ENCODE peak calls at places on chromosomes 12 and 14, in nine cellular contexts. One of them, this sample, is unnamed.

GRCh38 chr12:3935078-3935477 is 61.9 kb upstream of the PARP11 start:
- DNase-seq in uterus: no peak
- DNase-seq in body of pancreas: no peak
- DNase-seq in CD4-positive, CD25-positive, alpha-beta regulatory T cell: no peak
- DNase-seq in psoas muscle: no peak
- DNase-seq in heart left ventricle: no peak
- DNase-seq in lower lobe of right lung: no peak
- DNase-seq in transverse colon: no peak
- DNase-seq in right atrium auricular region: no peak
- DNase-seq in this sample: no peak

GRCh38 chr12:67042697-67043131 is 226.4 kb upstream of the CAND1 start:
- DNase-seq in CD4-positive, CD25-positive, alpha-beta regulatory T cell: no peak
- DNase-seq in transverse colon: no peak
- DNase-seq in right atrium auricular region: no peak
- DNase-seq in body of pancreas: no peak
- DNase-seq in lower lobe of right lung: no peak
- DNase-seq in uterus: no peak
- DNase-seq in heart left ventricle: no peak
- DNase-seq in psoas muscle: no peak
- DNase-seq in this sample: no peak

GRCh38 chr12:7989827-7990491 is 42.6 kb upstream of the FOXJ2 start:
- DNase-seq in CD4-positive, CD25-positive, alpha-beta regulatory T cell: peak; percentile 21
- DNase-seq in right atrium auricular region: no peak
- DNase-seq in heart left ventricle: peak; percentile 39
- DNase-seq in transverse colon: peak; percentile 21
- DNase-seq in uterus: no peak
- DNase-seq in lower lobe of right lung: peak; percentile 82
- DNase-seq in body of pancreas: peak; percentile 13
- DNase-seq in psoas muscle: peak; percentile 65
- DNase-seq in this sample: no peak

GRCh38 chr12:120110550-120111501 is 5.7 kb downstream of the RAB35 start:
- DNase-seq in body of pancreas: peak; percentile 35
- DNase-seq in CD4-positive, CD25-positive, alpha-beta regulatory T cell: peak; percentile 24
- DNase-seq in transverse colon: peak; percentile 58
- DNase-seq in heart left ventricle: peak; percentile 75
- DNase-seq in psoas muscle: peak; percentile 81
- DNase-seq in uterus: no peak
- DNase-seq in right atrium auricular region: peak; percentile 66
- DNase-seq in lower lobe of right lung: peak; percentile 88
- DNase-seq in this sample: no peak

GRCh38 chr12:51128905-51129304 is 44.0 kb downstream of the TFCP2 start:
- DNase-seq in psoas muscle: no peak
- DNase-seq in transverse colon: no peak
- DNase-seq in right atrium auricular region: no peak
- DNase-seq in body of pancreas: no peak
- DNase-seq in CD4-positive, CD25-positive, alpha-beta regulatory T cell: no peak
- DNase-seq in lower lobe of right lung: no peak
- DNase-seq in uterus: no peak
- DNase-seq in heart left ventricle: no peak
- DNase-seq in this sample: no peak

GRCh38 chr14:61562321-61563161 is 132.8 kb upstream of the HIF1A start:
- DNase-seq in body of pancreas: peak; percentile 73
- DNase-seq in heart left ventricle: no peak
- DNase-seq in right atrium auricular region: peak; percentile 54
- DNase-seq in psoas muscle: no peak
- DNase-seq in lower lobe of right lung: no peak
- DNase-seq in CD4-positive, CD25-positive, alpha-beta regulatory T cell: no peak
- DNase-seq in transverse colon: no peak
- DNase-seq in uterus: no peak
- DNase-seq in this sample: no peak

GRCh38 chr12:113881588-113881987 is 84.5 kb downstream of the RBM19 start:
- DNase-seq in right atrium auricular region: no peak
- DNase-seq in heart left ventricle: no peak
- DNase-seq in uterus: no peak
- DNase-seq in CD4-positive, CD25-positive, alpha-beta regulatory T cell: no peak
- DNase-seq in psoas muscle: no peak
- DNase-seq in lower lobe of right lung: no peak
- DNase-seq in body of pancreas: no peak
- DNase-seq in transverse colon: no peak
- DNase-seq in this sample: no peak

GRCh38 chr12:132647858-132648257 is 29.3 kb downstream of the P2RX2 start:
- DNase-seq in body of pancreas: no peak
- DNase-seq in heart left ventricle: no peak
- DNase-seq in uterus: no peak
- DNase-seq in CD4-positive, CD25-positive, alpha-beta regulatory T cell: no peak
- DNase-seq in psoas muscle: no peak
- DNase-seq in right atrium auricular region: no peak
- DNase-seq in transverse colon: no peak
- DNase-seq in lower lobe of right lung: no peak
- DNase-seq in this sample: no peak

GRCh38 chr12:68880660-68881325 is 52.2 kb downstream of the CPM start:
- DNase-seq in transverse colon: no peak
- DNase-seq in body of pancreas: no peak
- DNase-seq in uterus: no peak
- DNase-seq in CD4-positive, CD25-positive, alpha-beta regulatory T cell: no peak
- DNase-seq in heart left ventricle: no peak
- DNase-seq in right atrium auricular region: no peak
- DNase-seq in lower lobe of right lung: no peak
- DNase-seq in psoas muscle: no peak
- DNase-seq in this sample: peak; percentile 17

GRCh38 chr12:98896938-98897337 is 251.8 kb downstream of the APAF1 start:
- DNase-seq in body of pancreas: no peak
- DNase-seq in lower lobe of right lung: no peak
- DNase-seq in uterus: no peak
- DNase-seq in heart left ventricle: no peak
- DNase-seq in right atrium auricular region: no peak
- DNase-seq in transverse colon: no peak
- DNase-seq in psoas muscle: no peak
- DNase-seq in CD4-positive, CD25-positive, alpha-beta regulatory T cell: no peak
- DNase-seq in this sample: no peak

GRCh38 chr12:98893601-98894411 is 248.7 kb downstream of the APAF1 start:
- DNase-seq in right atrium auricular region: no peak
- DNase-seq in heart left ventricle: no peak
- DNase-seq in psoas muscle: no peak
- DNase-seq in lower lobe of right lung: no peak
- DNase-seq in uterus: no peak
- DNase-seq in CD4-positive, CD25-positive, alpha-beta regulatory T cell: no peak
- DNase-seq in transverse colon: no peak
- DNase-seq in body of pancreas: no peak
- DNase-seq in this sample: no peak

GRCh38 chr12:98895086-98895651 is 250.1 kb downstream of the APAF1 start:
- DNase-seq in lower lobe of right lung: no peak
- DNase-seq in psoas muscle: peak; percentile 48
- DNase-seq in uterus: no peak
- DNase-seq in right atrium auricular region: no peak
- DNase-seq in CD4-positive, CD25-positive, alpha-beta regulatory T cell: no peak
- DNase-seq in heart left ventricle: no peak
- DNase-seq in transverse colon: no peak
- DNase-seq in body of pancreas: peak; percentile 32
- DNase-seq in this sample: no peak

GRCh38 chr12:98893126-98893525 is 248.0 kb downstream of the APAF1 start:
- DNase-seq in lower lobe of right lung: no peak
- DNase-seq in body of pancreas: peak; percentile 6
- DNase-seq in uterus: no peak
- DNase-seq in CD4-positive, CD25-positive, alpha-beta regulatory T cell: no peak
- DNase-seq in transverse colon: no peak
- DNase-seq in psoas muscle: no peak
- DNase-seq in heart left ventricle: no peak
- DNase-seq in right atrium auricular region: no peak
- DNase-seq in this sample: no peak

DNA sequence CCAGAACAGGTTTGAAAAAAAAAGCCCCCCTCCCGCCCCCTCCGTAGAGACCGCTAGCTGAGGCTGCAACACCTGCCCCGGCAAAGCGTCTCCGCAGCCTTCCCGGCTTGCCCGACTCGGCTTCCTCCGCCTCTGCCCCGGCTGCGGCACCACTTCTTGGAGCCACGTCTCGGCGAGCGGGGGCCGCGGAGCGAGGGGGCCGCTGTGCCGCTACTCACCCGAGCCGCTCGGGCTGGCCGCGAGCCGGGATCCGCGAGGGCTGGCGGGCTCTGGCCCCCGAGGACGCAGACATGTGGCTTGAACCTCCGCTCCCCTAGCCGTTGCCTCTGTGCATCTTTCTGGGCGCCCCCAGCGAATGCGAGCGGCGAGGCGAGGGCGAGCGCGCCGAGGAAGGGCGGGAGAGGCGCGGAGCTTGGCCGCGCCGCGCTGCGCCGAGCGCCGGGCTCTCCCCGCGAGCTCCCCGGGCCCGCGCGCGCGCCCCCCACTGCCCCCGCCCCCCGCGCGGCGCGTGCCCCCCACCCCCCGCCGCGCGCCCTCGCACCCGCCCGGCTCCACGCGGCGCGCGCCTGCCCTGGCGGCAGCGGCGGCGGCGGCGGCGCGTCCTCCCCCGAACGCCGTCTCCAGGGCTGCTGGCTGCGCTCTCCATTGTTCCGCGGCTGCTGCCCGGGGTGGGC is 249.5 kb downstream of the APAF1 start:
- DNase-seq in right atrium auricular region: no peak
- DNase-seq in lower lobe of right lung: no peak
- DNase-seq in CD4-positive, CD25-positive, alpha-beta regulatory T cell: no peak
- DNase-seq in uterus: no peak
- DNase-seq in psoas muscle: no peak
- DNase-seq in heart left ventricle: no peak
- DNase-seq in body of pancreas: peak; percentile 5
- DNase-seq in transverse colon: no peak
- DNase-seq in this sample: no peak
- H3K4me3 ChIP-seq in right atrium auricular region: peak overlapping the region; percentile 10
- H3K4me3 ChIP-seq in lower lobe of right lung: peak overlapping the region; percentile 19
- H3K4me3 ChIP-seq in CD4-positive, CD25-positive, alpha-beta regulatory T cell: no peak overlapping the region
- H3K4me3 ChIP-seq in uterus: peak overlapping the region; percentile 3
- H3K4me3 ChIP-seq in psoas muscle: peak overlapping the region; percentile 64
- H3K4me3 ChIP-seq in heart left ventricle: peak overlapping the region; percentile 20
- H3K4me3 ChIP-seq in body of pancreas: no peak overlapping the region
- H3K4me3 ChIP-seq in transverse colon: peak overlapping the region; percentile 38
- H3K4me3 ChIP-seq in this sample: peak overlapping the region; percentile 30

DNA sequence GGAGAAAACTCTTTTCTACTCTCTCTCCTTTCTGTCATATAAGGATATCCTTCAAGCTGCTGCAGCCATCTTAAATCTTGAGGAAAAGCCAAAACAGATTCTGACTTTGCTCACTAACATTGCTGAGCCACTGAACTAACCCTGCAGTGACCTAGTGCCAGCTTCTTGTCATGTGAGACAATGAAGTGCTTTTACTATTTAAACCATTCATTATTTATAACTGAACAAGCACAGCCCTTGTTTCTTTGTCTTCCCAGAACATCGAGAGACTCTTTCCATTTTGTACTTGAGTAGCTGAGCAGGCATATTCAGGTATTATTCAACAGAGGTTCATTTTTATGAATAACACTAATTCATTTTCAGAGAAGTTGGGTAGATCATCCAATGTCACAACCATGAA is 455.0 kb upstream of the TMPO start:
- DNase-seq in heart left ventricle: no peak
- DNase-seq in body of pancreas: no peak
- DNase-seq in uterus: no peak
- DNase-seq in CD4-positive, CD25-positive, alpha-beta regulatory T cell: no peak
- DNase-seq in transverse colon: no peak
- DNase-seq in lower lobe of right lung: no peak
- DNase-seq in right atrium auricular region: no peak
- DNase-seq in psoas muscle: no peak
- DNase-seq in this sample: no peak
- H3K27ac ChIP-seq in heart left ventricle: no peak overlapping the region
- H3K27ac ChIP-seq in body of pancreas: no peak overlapping the region
- H3K27ac ChIP-seq in uterus: no peak overlapping the region
- H3K27ac ChIP-seq in CD4-positive, CD25-positive, alpha-beta regulatory T cell: no peak overlapping the region
- H3K27ac ChIP-seq in transverse colon: no peak overlapping the region
- H3K27ac ChIP-seq in lower lobe of right lung: no peak overlapping the region
- H3K27ac ChIP-seq in right atrium auricular region: no peak overlapping the region
- H3K27ac ChIP-seq in psoas muscle: no peak overlapping the region
- H3K27ac ChIP-seq in this sample: no peak overlapping the region

GRCh38 chr12:92141585-92142244 is 3.9 kb downstream of the BTG1 start:
- DNase-seq in heart left ventricle: no peak
- DNase-seq in CD4-positive, CD25-positive, alpha-beta regulatory T cell: no peak
- DNase-seq in lower lobe of right lung: no peak
- DNase-seq in right atrium auricular region: no peak
- DNase-seq in body of pancreas: no peak
- DNase-seq in uterus: no peak
- DNase-seq in transverse colon: no peak
- DNase-seq in psoas muscle: no peak
- DNase-seq in this sample: no peak

GRCh38 chr12:92143280-92143679 is 2.4 kb downstream of the BTG1 start:
- DNase-seq in body of pancreas: no peak
- DNase-seq in transverse colon: no peak
- DNase-seq in lower lobe of right lung: no peak
- DNase-seq in heart left ventricle: no peak
- DNase-seq in right atrium auricular region: no peak
- DNase-seq in psoas muscle: no peak
- DNase-seq in uterus: no peak
- DNase-seq in CD4-positive, CD25-positive, alpha-beta regulatory T cell: no peak
- DNase-seq in this sample: no peak

GRCh38 chr12:92139634-92140555 is 5.8 kb downstream of the BTG1 start:
- DNase-seq in lower lobe of right lung: no peak
- DNase-seq in heart left ventricle: no peak
- DNase-seq in CD4-positive, CD25-positive, alpha-beta regulatory T cell: no peak
- DNase-seq in right atrium auricular region: no peak
- DNase-seq in uterus: no peak
- DNase-seq in transverse colon: no peak
- DNase-seq in psoas muscle: no peak
- DNase-seq in body of pancreas: no peak
- DNase-seq in this sample: no peak

GRCh38 chr12:92142251-92142896 is 3.3 kb downstream of the BTG1 start:
- DNase-seq in body of pancreas: no peak
- DNase-seq in transverse colon: no peak
- DNase-seq in CD4-positive, CD25-positive, alpha-beta regulatory T cell: no peak
- DNase-seq in psoas muscle: no peak
- DNase-seq in heart left ventricle: no peak
- DNase-seq in uterus: no peak
- DNase-seq in right atrium auricular region: no peak
- DNase-seq in lower lobe of right lung: no peak
- DNase-seq in this sample: no peak

DNA sequence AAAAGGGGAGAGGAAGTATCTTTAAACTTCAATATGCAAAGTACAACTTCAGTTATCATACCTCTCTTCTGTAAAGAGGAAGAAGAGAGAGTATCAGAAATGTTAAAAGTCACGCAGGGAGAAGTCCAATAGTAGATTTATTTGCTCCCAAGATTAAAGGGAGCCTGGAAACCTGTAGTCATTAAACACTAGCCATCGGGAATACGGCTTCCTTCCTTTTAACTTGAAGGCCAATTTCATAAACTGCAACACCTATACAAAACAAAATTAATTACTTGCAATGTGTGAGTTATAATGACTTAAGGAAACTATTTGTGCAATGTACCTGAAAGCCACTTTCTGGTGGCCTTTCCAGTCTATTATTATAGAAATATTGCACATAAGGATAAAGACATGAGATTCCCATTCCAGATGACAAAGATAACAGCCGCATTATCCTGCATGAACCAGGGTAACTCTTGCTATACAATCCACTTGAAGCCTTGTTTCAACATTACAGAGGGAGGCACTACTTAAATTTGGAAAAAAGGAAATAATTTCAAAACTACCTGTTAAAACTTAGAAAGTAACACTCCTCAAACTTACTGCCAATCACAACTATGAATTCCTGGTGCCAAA is 4.6 kb downstream of the BTG1 start:
- DNase-seq in body of pancreas: no peak
- DNase-seq in transverse colon: no peak
- DNase-seq in right atrium auricular region: no peak
- DNase-seq in heart left ventricle: no peak
- DNase-seq in lower lobe of right lung: no peak
- DNase-seq in psoas muscle: no peak
- DNase-seq in uterus: no peak
- DNase-seq in CD4-positive, CD25-positive, alpha-beta regulatory T cell: no peak
- DNase-seq in this sample: no peak
- H3K4me1 ChIP-seq in body of pancreas: peaks cover 33% of the 10 kb centered on the region
- H3K4me1 ChIP-seq in transverse colon: peaks cover 39% of the 10 kb centered on the region
- H3K4me1 ChIP-seq in right atrium auricular region: no peaks in the 10 kb centered on the region
- H3K4me1 ChIP-seq in heart left ventricle: peaks cover 36% of the 10 kb centered on the region
- H3K4me1 ChIP-seq in lower lobe of right lung: peaks cover 34% of the 10 kb centered on the region
- H3K4me1 ChIP-seq in psoas muscle: peaks cover 70% of the 10 kb centered on the region
- H3K4me1 ChIP-seq in uterus: peaks cover 2% of the 10 kb centered on the region
- H3K4me1 ChIP-seq in CD4-positive, CD25-positive, alpha-beta regulatory T cell: peaks cover 11% of the 10 kb centered on the region
- H3K4me1 ChIP-seq in this sample: peaks cover 4% of the 10 kb centered on the region

GRCh38 chr14:105092124-105092911 is 27.1 kb upstream of the GPR132 start:
- DNase-seq in uterus: peak; percentile 44
- DNase-seq in heart left ventricle: no peak
- DNase-seq in psoas muscle: no peak
- DNase-seq in CD4-positive, CD25-positive, alpha-beta regulatory T cell: no peak
- DNase-seq in lower lobe of right lung: peak; percentile 58
- DNase-seq in right atrium auricular region: no peak
- DNase-seq in body of pancreas: peak; percentile 62
- DNase-seq in transverse colon: peak; percentile 81
- DNase-seq in this sample: no peak
- H3K4me3 ChIP-seq in uterus: peak overlapping the region; percentile 65
- H3K4me3 ChIP-seq in heart left ventricle: no peak overlapping the region
- H3K4me3 ChIP-seq in psoas muscle: peak overlapping the region; percentile 66
- H3K4me3 ChIP-seq in CD4-positive, CD25-positive, alpha-beta regulatory T cell: no peak overlapping the region
- H3K4me3 ChIP-seq in lower lobe of right lung: peak overlapping the region; percentile 71
- H3K4me3 ChIP-seq in right atrium auricular region: peak overlapping the region; percentile 44
- H3K4me3 ChIP-seq in body of pancreas: no peak overlapping the region
- H3K4me3 ChIP-seq in transverse colon: peak overlapping the region; percentile 69
- H3K4me3 ChIP-seq in this sample: peak overlapping the region; percentile 71

This sample was measured in prostate gland.